ENCODE peak calls at places on chromosomes 4 and X, in seven cellular contexts. U is fibroblast of mammary gland, O is hepatocyte, M is B cell, F is PC-3, B is NCI-H774, V is Kasumi-1. C is an unnamed sample.

GRCh38 chrX:66728818-66729271 is 90.0 kb upstream of the EDA2R start:
- DNase-seq in U (peak), O (peak), M (peak), F (peak), B (no peak), V (peak), C (peak)

GRCh38 chr4:166341992-166342391 is 469.0 kb downstream of the TLL1 start:
- DNase-seq in U (no peak), O (no peak), M (no peak), F (no peak), B (no peak), V (no peak), C (no peak)

GRCh38 chr4:110211007-110211769 is 12.8 kb upstream of the ELOVL6 start:
- DNase-seq in U (peak), O (peak), M (peak), F (peak), B (no peak), V (peak), C (peak)

GRCh38 chrX:110250847-110251246 is 67.0 kb downstream of the AMMECR1 start:
- DNase-seq in U (no peak), O (no peak), M (no peak), F (no peak), B (no peak), V (no peak), C (no peak)

GRCh38 chr4:98659741-98660507 is 1.5 kb upstream of the TSPAN5 start:
- DNase-seq in U (peak), O (peak), M (no peak), F (peak), B (no peak), V (no peak), C (peak)

GRCh38 chrX:48957477-48957826 is at the start of gene OTUD5:
- DNase-seq in U (no peak), O (peak), M (peak), F (no peak), B (peak), V (peak), C (no peak)

GRCh38 chr4:79540143-79540542 is 132.1 kb upstream of the GK2 start:
- DNase-seq in U (no peak), O (no peak), M (no peak), F (no peak), B (no peak), V (no peak), C (no peak)

GRCh38 chr4:40403079-40403478 is 67.9 kb downstream of the CHRNA9 start:
- DNase-seq in U (no peak), O (peak), M (no peak), F (no peak), B (no peak), V (no peak), C (no peak)

GRCh38 chr4:126977306-126977705 is 655.5 kb upstream of the INTU start:
- DNase-seq in U (no peak), O (no peak), M (no peak), F (no peak), B (no peak), V (no peak), C (no peak)

GRCh38 chr4:103449285-103449684 is 251.1 kb upstream of the CENPE start:
- DNase-seq in U (no peak), O (no peak), M (no peak), F (no peak), B (no peak), V (no peak), C (no peak)

GRCh38 chrX:38627683-38628082 is 66.3 kb downstream of the TSPAN7 start:
- DNase-seq in U (peak), O (peak), M (peak), F (peak), B (no peak), V (peak), C (peak)